ENCODE peak calls at places on chromosome 4, in nine cellular contexts. C is iPS-NIHi11; X is NCI-H1092; L is HT1080; M is nucleus accumbens; Z is pulmonary artery endothelial cell; K is fibroblast of villous mesenchyme; R is hepatocyte; G is stimulated activated CD4-positive, alpha-beta T cell treated with anti-CD3 and anti-CD28 coated beads, Interleukin-15, amount 100 ng/mL, for 1 hour. F is an unnamed sample.

GRCh38 chr4:59936566-59936965 is 1263.6 kb upstream of the ADGRL3 start:
- DNase-seq in G (no peak), R (no peak), X (peak), C (no peak), L (no peak), Z (no peak), M (no peak), K (no peak), F (no peak)

GRCh38 chr4:112855058-112855457 is 194.4 kb upstream of the ANK2 start:
- DNase-seq in G (no peak), Z (no peak), R (no peak), X (no peak), M (no peak), L (no peak), C (no peak), K (no peak), F (no peak)

GRCh38 chr4:39626261-39626660 is 12.4 kb downstream of the SMIM14 start:
- DNase-seq in Z (no peak), L (no peak), K (no peak), R (no peak), C (no peak), G (no peak), M (no peak), X (no peak), F (no peak)

GRCh38 chr4:68077737-68078136 is 51.9 kb downstream of the TMPRSS11F start:
- DNase-seq in Z (no peak), X (no peak), C (no peak), K (no peak), G (no peak), L (no peak), M (no peak), R (no peak), F (no peak)

GRCh38 chr4:77619408-77619807 is 13.8 kb downstream of the CXCL13 start:
- DNase-seq in R (no peak), L (no peak), X (no peak), K (no peak), G (no peak), M (no peak), C (no peak), Z (no peak), F (no peak)

GRCh38 chr4:48109413-48110263 is 24.4 kb downstream of the TXK start:
- DNase-seq in C (peak), X (peak), K (peak), R (peak), M (no peak), G (no peak), L (peak), Z (no peak), F (no peak)

GRCh38 chr4:85955614-85956295 is 404.1 kb downstream of the MAPK10 start:
- DNase-seq in Z (no peak), G (no peak), C (peak), X (no peak), K (peak), R (no peak), M (no peak), L (no peak), F (no peak)

GRCh38 chr4:16843831-16844508 is 54.5 kb downstream of the LDB2 start:
- DNase-seq in L (peak), R (peak), C (no peak), K (peak), Z (no peak), G (no peak), M (no peak), X (no peak), F (no peak)

GRCh38 chr4:114077610-114078009 is 98.2 kb upstream of the ARSJ start:
- DNase-seq in L (peak), G (no peak), M (no peak), R (no peak), Z (peak), X (no peak), C (no peak), K (peak), F (no peak)

GRCh38 chr4:17013382-17014006 is 115.0 kb upstream of the LDB2 start:
- DNase-seq in L (peak), Z (peak), M (no peak), X (no peak), G (no peak), C (no peak), K (no peak), R (no peak), F (no peak)

GRCh38 chr4:81360722-81361121 is 111.0 kb downstream of the RASGEF1B start:
- DNase-seq in X (no peak), M (no peak), K (no peak), C (no peak), G (no peak), Z (no peak), L (no peak), R (no peak), F (no peak)

GRCh38 chr4:163448541-163449203 is 24.9 kb downstream of the TKTL2 start:
- DNase-seq in C (peak), Z (no peak), K (peak), L (peak), R (no peak), G (no peak), X (no peak), M (no peak), F (no peak)

GRCh38 chr4:28686618-28687017 is 1826.0 kb downstream of the STIM2 start:
- DNase-seq in G (no peak), R (peak), L (peak), X (peak), M (no peak), C (peak), K (peak), Z (no peak), F (no peak)

GRCh38 chr4:182170417-182170935 is 72.7 kb upstream of the TENM3 start:
- DNase-seq in Z (no peak), R (no peak), C (no peak), M (no peak), K (no peak), X (no peak), L (no peak), G (no peak), F (no peak)

GRCh38 chr4:42671431-42672194 is 14.7 kb upstream of the ATP8A1 start:
- DNase-seq in G (no peak), R (no peak), L (no peak), K (no peak), X (no peak), M (no peak), Z (no peak), C (peak), F (no peak)

GRCh38 chr4:23930750-23931488 is 41.1 kb upstream of the PPARGC1A start:
- DNase-seq in K (no peak), R (peak), C (no peak), L (no peak), M (no peak), Z (no peak), G (no peak), X (no peak), F (peak)

GRCh38 chr4:21765810-21766407 is 182.7 kb downstream of the KCNIP4 start:
- DNase-seq in X (peak), C (peak), M (no peak), Z (peak), R (peak), G (no peak), K (peak), L (peak), F (no peak)

GRCh38 chr4:3652586-3652985 is 113.6 kb upstream of the ADRA2C start:
- DNase-seq in Z (no peak), G (no peak), C (no peak), M (no peak), K (no peak), L (no peak), X (no peak), R (no peak), F (no peak)